ENCODE peak calls at places on chromosomes 12 and 14, in six cellular contexts. R is pancreas, Z is MM.1S, F is cardiac fibroblast, B is choroid plexus epithelial cell, K is cardiac muscle cell. P is an unnamed sample.

GRCh38 chr12:94596596-94596995 is 53.8 kb downstream of the TMCC3 start:
- DNase-seq in R (no peak), Z (no peak), F (no peak), B (no peak), K (no peak), P (no peak)

GRCh38 chr12:52007158-52007921 is 594 bp downstream of the TAMALIN start:
- DNase-seq in R (no peak), Z (no peak), F (peak), B (peak), K (no peak), P (no peak)

GRCh38 chr14:48247972-48248371 is 572.6 kb upstream of the MDGA2 start:
- DNase-seq in R (no peak), Z (no peak), F (no peak), B (no peak), K (no peak), P (no peak)

GRCh38 chr12:42696424-42697149 is 107.0 kb upstream of the PRICKLE1 start:
- DNase-seq in R (peak), Z (no peak), F (peak), B (peak), K (no peak), P (no peak)

GRCh38 chr12:106493531-106493930 is 89.3 kb upstream of the RFX4 start:
- DNase-seq in R (no peak), Z (no peak), F (no peak), B (no peak), K (no peak), P (no peak)

GRCh38 chr12:117671734-117672133 is 297.1 kb downstream of the KSR2 start:
- DNase-seq in R (peak), Z (no peak), F (no peak), B (peak), K (peak), P (no peak)

GRCh38 chr12:19507823-19508222 is 68.5 kb downstream of the AEBP2 start:
- DNase-seq in R (no peak), Z (no peak), F (peak), B (peak), K (no peak), P (no peak)

GRCh38 chr12:51863363-51863920 is 14.9 kb upstream of the FIGNL2 start:
- DNase-seq in R (no peak), Z (no peak), F (no peak), B (no peak), K (no peak), P (no peak)

GRCh38 chr14:94601961-94602391 is 10.2 kb upstream of the SERPINA3 start:
- DNase-seq in R (peak), Z (no peak), F (peak), B (peak), K (no peak), P (peak)

GRCh38 chr12:58034311-58034710 is 92.9 kb downstream of the ATP23 start:
- DNase-seq in R (no peak), Z (no peak), F (peak), B (peak), K (no peak), P (no peak)

GRCh38 chr12:100326208-100326607 is 30.7 kb upstream of the SLC17A8 start:
- DNase-seq in R (no peak), Z (no peak), F (peak), B (peak), K (no peak), P (no peak)

GRCh38 chr12:9756174-9756573 is 4.5 kb downstream of the CD69 start:
- DNase-seq in R (no peak), Z (no peak), F (no peak), B (no peak), K (no peak), P (no peak)

GRCh38 chr12:9756756-9757155 is 3.9 kb downstream of the CD69 start:
- DNase-seq in R (no peak), Z (no peak), F (no peak), B (no peak), K (no peak), P (no peak)

GRCh38 chr12:9759680-9760592 is 765 bp downstream of the CD69 start:
- DNase-seq in R (no peak), Z (no peak), F (no peak), B (no peak), K (no peak), P (no peak)

GRCh38 chr12:9757433-9758025 is 3.2 kb downstream of the CD69 start:
- DNase-seq in R (no peak), Z (no peak), F (no peak), B (no peak), K (no peak), P (no peak)

GRCh38 chr12:9758119-9758518 is 2.6 kb downstream of the CD69 start:
- DNase-seq in R (no peak), Z (no peak), F (no peak), B (no peak), K (no peak), P (no peak)
- H3K4me3 ChIP-seq in R (no peak), Z (peak), F (no peak), B (no peak), K (no peak), P (no peak)

GRCh38 chr12:105085537-105085936 is 1.3 kb upstream of the ALDH1L2 start:
- DNase-seq in R (no peak), Z (no peak), F (no peak), B (no peak), K (no peak), P (no peak)
- TF ChIP-seq CTCF in R (no peak), Z (no peak), F (no peak), B (peak), K (no peak), P (no peak)

DNA sequence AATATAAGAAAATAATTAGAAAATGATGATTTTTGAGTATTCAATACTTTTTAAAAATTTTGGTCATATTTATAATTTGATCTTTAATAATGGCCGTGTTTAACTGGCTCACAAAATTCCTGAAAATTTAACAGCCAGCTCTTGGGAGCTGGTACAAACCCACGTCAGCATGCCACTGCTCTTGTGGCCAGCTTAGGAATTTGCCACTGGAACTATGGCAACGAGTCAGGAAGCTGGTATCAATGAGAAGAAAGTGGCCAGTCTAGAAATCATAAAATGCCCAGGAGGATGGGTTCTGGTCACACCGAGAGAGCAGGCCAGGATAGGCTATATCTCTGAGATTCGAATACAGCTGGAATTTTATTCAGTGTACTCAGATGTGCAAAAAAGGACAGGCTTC is 72.2 kb upstream of the PLEKHG3 start:
- DNase-seq in R (no peak), Z (no peak), F (no peak), B (no peak), K (no peak), P (no peak)
- H3K4me3 ChIP-seq in R (no peak), Z (no peak), F (no peak), B (no peak), K (no peak), P (no peak)

DNA sequence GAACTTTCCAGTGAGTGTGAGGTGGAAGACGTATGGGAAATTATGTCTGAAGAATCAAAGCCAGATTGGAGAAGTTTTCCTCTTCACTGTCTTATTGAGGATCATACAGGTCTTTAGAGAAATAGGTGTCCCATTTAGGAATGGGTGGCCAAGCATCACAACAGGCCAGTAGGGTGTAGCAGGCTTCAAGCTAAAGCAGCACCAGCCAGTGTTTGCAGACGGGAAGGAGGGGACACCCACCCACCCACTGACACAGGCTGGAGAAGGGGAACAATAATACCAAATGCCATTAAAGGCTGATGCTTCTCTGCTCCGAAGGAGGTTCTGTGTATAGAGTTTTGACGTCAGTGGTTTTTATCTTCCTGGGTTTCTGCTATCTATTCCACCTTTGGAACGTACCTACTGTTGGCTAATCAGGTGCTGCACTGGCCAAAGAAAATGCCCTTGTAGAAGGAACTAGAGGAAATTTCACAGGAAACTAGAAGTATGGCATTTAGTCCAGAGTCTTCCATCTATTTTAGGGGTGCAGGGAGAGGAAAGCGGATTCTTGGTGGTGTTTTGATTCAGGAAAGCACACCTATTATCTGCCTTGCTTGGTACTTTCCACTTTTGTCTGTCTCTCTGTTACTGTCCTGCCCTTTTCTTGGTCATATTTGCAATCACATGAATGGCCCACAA is 1.9 kb downstream of the SRRM4 start:
- DNase-seq in R (no peak), Z (no peak), F (no peak), B (no peak), K (no peak), P (no peak)
- TF ChIP-seq CTCF in R (no peak), Z (no peak), F (no peak), B (no peak), K (no peak), P (no peak)